ENCODE peak calls at places on chromosomes 4 and X, in four cellular contexts. P is lower lobe of right lung, J is small intestine, Q is hepatocyte. G is an unnamed sample.
A peak's percentile ranks its signal among the peaks of the same experiment; 100 is the strongest.

GRCh38 chrX:119374736-119375135 is 24.4 kb upstream of the SLC25A43 start:
- DNase-seq in P (no peak), J (no peak), Q (no peak), G (no peak)

GRCh38 chrX:1361275-1361674 is 24.7 kb downstream of the IL3RA start:
- DNase-seq in P (no peak), J (no peak), Q (no peak), G (peak; percentile 11)

GRCh38 chr4:1235381-1236102 is 13.4 kb downstream of the CTBP1 start:
- DNase-seq in P (no peak), J (no peak), Q (no peak), G (no peak)

GRCh38 chr4:16253127-16253960 is 27.1 kb upstream of the TAPT1 start:
- DNase-seq in P (no peak), J (no peak), Q (no peak), G (no peak)

GRCh38 chr4:41269682-41270081 is 13.0 kb downstream of the UCHL1 start:
- DNase-seq in P (no peak), J (no peak), Q (no peak), G (no peak)

GRCh38 chr4:20760053-20760452 is 59.8 kb downstream of the PACRGL start:
- DNase-seq in P (no peak), J (no peak), Q (peak; percentile 26), G (no peak)

GRCh38 chr4:89497517-89498308 is 190.1 kb upstream of the GPRIN3 start:
- DNase-seq in P (no peak), J (peak; percentile 91), Q (no peak), G (no peak)

GRCh38 chrX:47266643-47267042 is 33.8 kb downstream of the USP11 start:
- DNase-seq in P (no peak), J (no peak), Q (no peak), G (no peak)

GRCh38 chr4:1351854-1352633 is 5.0 kb downstream of the UVSSA start:
- DNase-seq in P (peak; percentile 92), J (peak; percentile 80), Q (peak; percentile 91), G (peak; percentile 91)

GRCh38 chr4:87540176-87541058 is 11.2 kb upstream of the SPARCL1 start:
- DNase-seq in P (no peak), J (no peak), Q (no peak), G (no peak)

GRCh38 chrX:68083510-68083909 is 349.8 kb downstream of the OPHN1 start:
- DNase-seq in P (no peak), J (no peak), Q (no peak), G (no peak)

GRCh38 chr4:16225681-16225995 is 633 bp downstream of the TAPT1 start:
- DNase-seq in P (no peak), J (no peak), Q (no peak), G (no peak)

GRCh38 chr4:189941005-189941450 is 356 bp downstream of the FRG1 start:
- DNase-seq in P (no peak), J (no peak), Q (no peak), G (no peak)

GRCh38 chrX:21831496-21831895 is 7.9 kb upstream of the MBTPS2 start:
- DNase-seq in P (no peak), J (no peak), Q (no peak), G (no peak)

GRCh38 chrX:29952016-29952415 is 263.3 kb upstream of the MAGEB2 start:
- DNase-seq in P (no peak), J (no peak), Q (no peak), G (no peak)

GRCh38 chrX:150044556-150044955 is 106.3 kb upstream of the EOLA2 start:
- DNase-seq in P (no peak), J (no peak), Q (no peak), G (no peak)

GRCh38 chr4:137861682-137862081 is 329.4 kb upstream of the PCDH18 start:
- DNase-seq in P (no peak), J (no peak), Q (peak; percentile 25), G (no peak)

GRCh38 chr4:18318682-18319410 is 297.3 kb upstream of the LCORL start:
- DNase-seq in P (peak; percentile 42), J (peak; percentile 46), Q (no peak), G (no peak)

GRCh38 chr4:128675083-128675482 is 134.4 kb upstream of the JADE1 start:
- DNase-seq in P (no peak), J (no peak), Q (no peak), G (no peak)
- H3K4me3 ChIP-seq in P (no peak overlapping the region), J (no peak overlapping the region), Q (no peak overlapping the region), G (no peak overlapping the region)

DNA sequence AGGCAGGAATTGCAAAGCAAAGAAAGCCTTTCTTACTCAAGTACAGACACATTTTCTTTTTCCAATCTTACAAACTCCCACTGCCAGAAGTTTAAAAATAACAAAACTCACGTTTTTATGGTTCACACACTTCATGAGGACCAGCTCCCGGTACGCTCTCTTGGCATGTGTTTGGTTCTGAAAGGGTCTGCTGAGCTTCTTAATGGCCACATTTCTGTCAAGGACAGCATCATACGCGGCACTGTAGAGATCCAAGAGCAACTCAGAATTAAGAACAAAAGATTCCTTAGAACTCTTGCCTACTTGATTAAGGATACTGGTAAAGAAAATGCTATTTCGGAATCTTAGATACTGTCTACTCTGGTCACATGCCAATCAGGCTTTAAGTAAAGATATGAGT is 252.7 kb downstream of the MAPK10 start:
- DNase-seq in P (no peak), J (no peak), Q (no peak), G (no peak)
- H3K27ac ChIP-seq in P (peak overlapping the region; percentile 7), J (no peak overlapping the region), Q (no peak overlapping the region), G (no peak overlapping the region)

DNA sequence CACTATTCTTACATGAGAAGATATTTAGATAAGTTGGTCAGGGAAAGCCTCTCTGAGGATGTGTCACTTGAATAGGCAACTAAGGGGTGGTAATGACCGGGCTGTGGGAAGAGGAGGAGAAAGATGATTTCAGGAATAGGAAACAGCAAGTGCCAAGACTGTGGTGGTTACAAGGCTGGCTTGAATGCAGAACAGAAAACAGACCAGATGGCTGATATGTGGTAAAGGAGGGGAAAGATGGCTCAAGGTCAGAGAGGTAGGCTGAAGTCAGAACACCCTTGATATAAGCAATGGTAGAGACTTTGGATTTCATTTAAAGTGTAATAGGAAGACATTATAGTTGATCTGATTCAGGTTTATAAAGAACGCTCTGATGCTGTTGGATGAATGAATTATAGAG is 15.0 kb downstream of the TLR7 start:
- DNase-seq in P (no peak), J (no peak), Q (no peak), G (no peak)
- H3K27me3 ChIP-seq in P (no peaks in the 10 kb centered on the region), J (no peaks in the 10 kb centered on the region), Q (no peaks in the 10 kb centered on the region), G (no peaks in the 10 kb centered on the region)

GRCh38 chr4:113955948-113956347 is 23.5 kb downstream of the ARSJ start:
- DNase-seq in P (no peak), J (peak; percentile 43), Q (no peak), G (no peak)

GRCh38 chr4:113957961-113958360 is 21.5 kb downstream of the ARSJ start:
- DNase-seq in P (no peak), J (no peak), Q (no peak), G (no peak)

GRCh38 chr4:113961322-113961698 is 18.1 kb downstream of the ARSJ start:
- DNase-seq in P (no peak), J (no peak), Q (no peak), G (no peak)

GRCh38 chr4:113960684-113961321 is 18.6 kb downstream of the ARSJ start:
- DNase-seq in P (no peak), J (no peak), Q (no peak), G (no peak)

GRCh38 chr4:113958766-113959540 is 20.5 kb downstream of the ARSJ start:
- DNase-seq in P (no peak), J (peak; percentile 86), Q (peak; percentile 69), G (no peak)
- H3K4me3 ChIP-seq in P (no peak overlapping the region), J (no peak overlapping the region), Q (no peak overlapping the region), G (no peak overlapping the region)

GRCh38 chr4:127624176-127624575 is 8.6 kb upstream of the INTU start:
- DNase-seq in P (no peak), J (no peak), Q (no peak), G (no peak)
- H3K27ac ChIP-seq in P (no peak overlapping the region), J (no peak overlapping the region), Q (peak overlapping the region; percentile 1), G (no peak overlapping the region)

DNA sequence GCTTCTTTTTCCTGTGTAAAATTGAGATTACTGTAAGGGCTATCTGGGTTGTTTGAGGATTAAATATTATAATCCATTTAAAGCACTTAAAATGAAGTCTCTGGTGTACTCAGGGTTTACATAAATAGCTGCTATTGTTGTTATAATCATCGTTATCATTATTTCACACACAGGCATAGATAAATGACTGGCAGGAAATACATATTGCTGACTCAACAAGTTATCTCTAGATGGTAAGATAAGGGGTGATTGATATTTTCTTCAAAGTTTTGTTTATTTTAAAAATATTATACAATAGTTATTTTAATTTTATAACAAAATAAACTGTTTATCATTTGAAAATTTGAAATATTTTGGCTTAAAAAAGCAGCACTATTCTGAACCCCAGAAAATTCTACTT is 134.3 kb upstream of the DCAF12L2 start:
- DNase-seq in P (no peak), J (no peak), Q (no peak), G (no peak)
- H3K27me3 ChIP-seq in P (no peaks in the 10 kb centered on the region), J (no peaks in the 10 kb centered on the region), Q (no peaks in the 10 kb centered on the region), G (no peaks in the 10 kb centered on the region)

GRCh38 chrX:36983831-36984230 is 24.3 kb upstream of the FAM47C start:
- DNase-seq in P (no peak), J (no peak), Q (no peak), G (no peak)

DNA sequence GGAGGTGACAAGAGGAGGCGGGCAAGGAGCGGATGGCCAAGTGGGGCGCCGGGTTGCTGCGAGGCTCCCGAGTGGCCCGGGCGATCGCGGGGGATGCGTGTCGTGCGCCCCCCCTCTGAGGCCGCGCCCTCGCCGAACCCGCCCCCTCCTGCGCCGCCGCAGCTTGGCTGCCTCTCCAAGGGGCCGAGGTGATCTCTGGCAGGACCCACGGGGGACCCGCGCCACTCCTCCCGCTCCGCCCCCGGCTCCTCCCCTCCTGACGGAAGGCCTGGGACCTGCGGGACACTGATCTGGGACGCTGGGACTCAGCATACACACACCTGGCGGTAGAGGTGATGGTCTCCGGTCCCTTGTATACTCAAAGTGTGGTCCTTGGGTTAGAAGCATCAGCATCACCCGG is 21.9 kb upstream of the FAM47C start:
- DNase-seq in P (no peak), J (no peak), Q (no peak), G (no peak)
- H3K4me3 ChIP-seq in P (peak overlapping the region; percentile 33), J (no peak overlapping the region), Q (no peak overlapping the region), G (no peak overlapping the region)

GRCh38 chr4:62531250-62531649 is 1331.1 kb downstream of the ADGRL3 start:
- DNase-seq in P (no peak), J (no peak), Q (no peak), G (no peak)
- H3K27ac ChIP-seq in P (no peak overlapping the region), J (no peak overlapping the region), Q (no peak overlapping the region), G (no peak overlapping the region)

GRCh38 chrX:139784788-139785187 is 76.8 kb upstream of the MCF2 start:
- DNase-seq in P (no peak), J (no peak), Q (no peak), G (no peak)
- H3K27me3 ChIP-seq in P (no peaks in the 10 kb centered on the region), J (no peaks in the 10 kb centered on the region), Q (no peaks in the 10 kb centered on the region), G (no peaks in the 10 kb centered on the region)

DNA sequence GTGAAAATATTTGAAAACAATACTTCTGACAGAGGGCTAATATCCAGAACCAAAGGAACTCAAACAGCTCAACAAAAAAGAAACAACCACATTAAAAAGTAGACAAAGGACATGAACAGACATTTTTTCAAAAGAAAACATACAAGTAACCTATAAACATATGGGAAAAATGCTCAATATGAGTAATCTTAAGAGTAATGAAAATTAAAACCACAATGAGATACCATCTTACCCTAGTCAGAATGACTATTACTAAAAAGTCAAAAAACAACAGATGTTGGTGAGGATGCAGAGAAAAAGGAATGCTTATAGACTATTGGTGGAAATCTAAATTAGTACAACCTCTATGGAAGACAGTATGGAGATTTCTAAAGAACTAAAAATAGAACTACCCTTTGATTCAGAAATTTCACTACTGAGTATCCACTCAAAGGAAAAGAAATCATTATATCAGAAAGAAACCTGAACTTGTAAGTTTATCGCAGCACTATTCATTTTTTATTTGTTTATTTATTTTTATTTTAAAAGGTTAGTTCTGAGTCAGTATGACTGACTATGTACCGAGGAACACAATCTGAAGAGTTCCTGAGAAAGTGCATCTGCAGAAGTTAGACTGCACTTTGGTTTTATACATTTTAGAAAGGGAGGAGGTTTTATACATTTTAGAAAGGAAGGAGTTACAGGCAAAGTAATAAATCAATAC is 231.3 kb downstream of the INPP4B start:
- DNase-seq in P (no peak), J (no peak), Q (no peak), G (no peak)
- H3K4me3 ChIP-seq in P (no peak overlapping the region), J (no peak overlapping the region), Q (no peak overlapping the region), G (no peak overlapping the region)